ENCODE peak calls at places on chromosome 21, in four cellular contexts. E is HepG2, S is K562, J is H1. H is an unnamed sample.

GRCh38 chr21:35275776-35276175 is 226.7 kb upstream of the RUNX1 start:
- DNase-seq in S (no peak), J (no peak), E (no peak), H (no peak)

GRCh38 chr21:36087362-36088138 is 17.7 kb downstream of the CBR1 start:
- DNase-seq in E (no peak), J (no peak), S (peak; percentile 28), H (no peak)

GRCh38 chr21:14864211-14865021 is 200.4 kb downstream of the NRIP1 start:
- DNase-seq in J (peak; percentile 36), E (peak; percentile 94), S (peak; percentile 81), H (peak; percentile 77)

GRCh38 chr21:45386728-45387371 is 18.1 kb upstream of the COL18A1 start:
- DNase-seq in E (no peak), J (no peak), S (peak; percentile 53), H (no peak)

GRCh38 chr21:43925096-43925481 is 60.1 kb downstream of the AGPAT3 start:
- DNase-seq in S (no peak), E (no peak), J (no peak), H (no peak)

GRCh38 chr21:14603202-14603601 is 57.1 kb upstream of the SAMSN1 start:
- DNase-seq in J (no peak), E (no peak), S (peak; percentile 50), H (no peak)

GRCh38 chr21:25934771-25935224 is 200.0 kb downstream of the GABPA start:
- DNase-seq in E (peak; percentile 44), S (no peak), J (no peak), H (no peak)

GRCh38 chr21:17667256-17667655 is 54.6 kb upstream of the BTG3 start:
- DNase-seq in J (no peak), E (no peak), S (no peak), H (no peak)

GRCh38 chr21:25568230-25568629 is 39.1 kb downstream of the MRPL39 start:
- DNase-seq in S (no peak), E (no peak), J (no peak), H (no peak)

GRCh38 chr21:18369115-18369514 is 34.5 kb downstream of the TMPRSS15 start:
- DNase-seq in E (peak; percentile 2), S (no peak), J (no peak), H (no peak)

GRCh38 chr21:14600569-14601308 is 54.6 kb upstream of the SAMSN1 start:
- DNase-seq in J (no peak), S (peak; percentile 68), E (no peak), H (no peak)

GRCh38 chr21:32484706-32485380 is 72.3 kb downstream of the EVA1C start:
- DNase-seq in E (no peak), J (no peak), S (no peak), H (no peak)

GRCh38 chr21:16402752-16403151 is 673.0 kb downstream of the USP25 start:
- DNase-seq in J (no peak), S (no peak), E (no peak), H (no peak)

DNA sequence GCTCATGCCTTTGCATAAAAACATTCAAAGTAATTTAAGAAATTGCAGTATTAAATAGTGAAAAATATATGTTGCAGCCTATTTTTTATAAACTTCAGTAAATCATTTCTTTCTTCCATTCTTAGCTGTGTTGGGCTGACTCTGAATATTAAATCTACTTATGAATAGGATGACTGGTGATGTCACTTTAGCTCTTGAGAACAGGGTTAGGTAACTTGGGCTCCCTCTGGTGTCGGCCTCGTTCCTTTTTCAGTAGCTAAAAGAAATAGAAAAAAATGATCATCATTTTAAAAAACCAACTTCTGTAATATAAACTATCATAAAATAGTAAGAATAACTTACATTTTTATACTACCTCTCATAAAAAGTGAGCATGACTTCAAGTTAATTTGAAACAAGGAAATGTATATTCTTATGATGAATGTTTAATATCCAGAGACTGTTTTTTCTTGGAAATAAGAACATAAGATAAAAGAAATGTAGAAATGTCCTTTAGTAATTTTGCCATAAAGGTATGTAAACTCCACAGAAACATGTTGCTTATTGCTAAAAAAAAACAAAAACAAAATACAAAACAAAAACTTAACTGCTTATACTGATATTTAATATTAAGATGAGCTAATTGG is 26.8 kb upstream of the NCAM2 start:
- DNase-seq in E (peak; percentile 18), S (peak; percentile 59), J (peak; percentile 15), H (peak; percentile 59)
- TF ChIP-seq JUN in E (no peak), S (no peak), J (no peak), H (no peak)

DNA sequence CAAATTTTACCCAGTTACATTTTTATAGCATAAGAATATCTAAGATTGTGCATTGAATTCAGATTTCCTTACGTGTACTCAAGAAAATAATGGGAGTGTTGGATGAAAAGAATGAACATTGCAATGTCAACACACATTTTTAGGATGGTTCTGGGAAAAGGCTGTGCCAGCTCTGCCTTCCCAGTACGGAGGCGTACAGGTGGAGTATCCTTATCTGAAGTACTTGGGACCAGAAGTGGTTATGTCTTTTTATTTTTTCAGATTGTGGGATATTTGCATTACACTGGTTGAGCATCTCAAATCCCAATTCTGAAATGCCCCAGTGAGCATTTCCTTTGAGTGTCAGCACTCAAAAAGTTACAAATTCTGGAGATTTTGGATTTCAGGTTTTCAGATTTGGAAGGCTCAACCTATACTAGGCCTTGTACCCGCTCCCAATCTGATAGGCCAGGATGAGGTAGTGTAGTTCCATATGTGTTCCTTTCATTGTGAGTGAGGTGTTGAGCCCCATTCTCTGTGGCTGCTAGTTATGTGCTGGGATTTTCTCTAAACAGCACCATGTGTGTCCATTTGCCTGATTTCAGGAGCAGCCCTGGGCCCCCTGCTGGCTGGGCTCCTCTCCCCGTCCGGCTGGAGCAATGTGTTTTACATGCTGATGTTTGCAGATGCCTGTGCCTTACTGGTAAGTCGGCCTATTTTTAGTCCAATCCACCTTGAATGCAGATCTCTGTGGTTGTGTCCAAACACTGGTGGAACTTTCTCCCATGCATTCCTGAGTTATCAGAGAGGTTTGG is 60.8 kb downstream of the SLC37A1 start:
- DNase-seq in E (peak; percentile 33), J (no peak), S (peak; percentile 49), H (peak; percentile 14)
- TF ChIP-seq ATF3 in E (no peak), J (no peak), S (no peak), H (no peak)

DNA sequence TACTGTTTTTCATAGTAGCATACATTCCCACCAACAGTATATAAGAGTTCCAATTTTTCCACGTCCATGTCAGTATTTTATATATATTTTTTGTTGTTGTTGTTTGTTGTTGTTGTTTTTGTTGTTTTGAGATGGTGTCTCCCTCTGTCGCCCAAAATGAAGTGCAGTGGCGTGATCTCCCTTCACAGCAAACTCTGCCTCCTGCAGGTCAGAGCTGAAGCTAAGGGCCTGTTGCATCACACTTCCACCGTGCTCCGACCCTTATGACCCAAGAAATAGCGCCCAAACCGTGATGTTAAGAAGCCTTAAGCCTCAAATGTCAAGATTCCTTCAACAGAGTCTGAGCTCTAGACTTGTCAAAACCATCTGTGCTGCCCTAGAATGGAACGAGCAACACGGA is 2032.3 kb downstream of the MRPL39 start:
- DNase-seq in E (no peak), S (peak; percentile 1), J (peak; percentile 9), H (peak; percentile 52)
- TF ChIP-seq JUN in E (no peak), S (no peak), J (no peak), H (no peak)

DNA sequence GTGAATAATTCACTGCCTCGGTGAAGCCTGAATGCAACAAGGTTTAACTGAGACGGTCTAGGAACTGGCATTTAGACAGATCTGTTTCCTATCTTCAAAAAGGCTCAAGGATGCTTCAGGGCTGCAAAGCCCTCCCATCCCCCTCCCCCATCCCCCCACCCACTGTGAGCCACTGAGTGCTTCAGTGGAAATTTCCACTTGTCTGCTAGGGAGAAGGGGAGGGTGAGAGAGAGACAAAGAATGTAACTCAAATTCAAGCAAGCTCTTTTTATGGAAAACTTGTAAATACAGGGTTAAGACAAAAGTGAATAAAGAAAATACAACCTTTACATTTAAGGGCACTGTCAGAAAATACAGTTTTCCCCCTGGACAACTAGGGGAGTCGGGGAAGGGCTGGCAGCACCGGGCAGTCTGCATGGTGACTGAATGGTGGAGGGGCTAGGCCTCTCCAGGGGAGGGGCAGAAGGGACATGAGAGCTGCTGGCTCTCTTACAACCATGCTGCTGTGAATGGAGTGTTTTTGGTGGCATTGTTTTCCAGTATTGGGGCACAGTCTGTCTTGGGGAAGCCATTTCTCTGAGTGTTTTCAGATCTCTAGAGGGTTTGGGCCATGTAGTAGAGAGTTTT is 56.7 kb downstream of the MRPS6 start:
- DNase-seq in S (peak; percentile 33), J (no peak), E (peak; percentile 18), H (no peak)
- TF ChIP-seq ATF3 in S (no peak), J (no peak), E (no peak), H (no peak)

GRCh38 chr21:9735421-9735961 is 785.9 kb upstream of the TPTE start:
- DNase-seq in S (no peak), E (no peak), J (no peak), H (no peak)
- TF ChIP-seq JUN in S (no peak), E (no peak), J (no peak), H (no peak)

GRCh38 chr21:42664614-42665013 is 11.2 kb downstream of the PDE9A start:
- DNase-seq in S (no peak), J (no peak), E (no peak), H (no peak)
- TF ChIP-seq ATF3 in S (no peak), J (no peak), E (no peak), H (no peak)

GRCh38 chr21:37365657-37366487 is 701 bp upstream of the DYRK1A start:
- DNase-seq in E (peak; percentile 63), J (no peak), S (peak; percentile 81), H (peak; percentile 76)
- TF ChIP-seq JUN in E (no peak), J (no peak), S (no peak), H (no peak)

GRCh38 chr21:34027727-34028461 is 45.5 kb upstream of the MRPS6 start:
- DNase-seq in J (no peak), E (no peak), S (peak; percentile 51), H (no peak)
- TF ChIP-seq ATF3 in J (no peak), E (no peak), S (no peak), H (no peak)

GRCh38 chr21:28397040-28397439 is 595.6 kb downstream of the LTN1 start:
- DNase-seq in J (no peak), S (no peak), E (no peak), H (no peak)

GRCh38 chr21:28392436-28392835 is 600.2 kb downstream of the LTN1 start:
- DNase-seq in S (no peak), E (no peak), J (no peak), H (no peak)

GRCh38 chr21:28396421-28396820 is 596.3 kb downstream of the LTN1 start:
- DNase-seq in E (no peak), J (no peak), S (no peak), H (no peak)

GRCh38 chr21:28391938-28392337 is 600.7 kb downstream of the LTN1 start:
- DNase-seq in S (no peak), E (no peak), J (no peak), H (no peak)

DNA sequence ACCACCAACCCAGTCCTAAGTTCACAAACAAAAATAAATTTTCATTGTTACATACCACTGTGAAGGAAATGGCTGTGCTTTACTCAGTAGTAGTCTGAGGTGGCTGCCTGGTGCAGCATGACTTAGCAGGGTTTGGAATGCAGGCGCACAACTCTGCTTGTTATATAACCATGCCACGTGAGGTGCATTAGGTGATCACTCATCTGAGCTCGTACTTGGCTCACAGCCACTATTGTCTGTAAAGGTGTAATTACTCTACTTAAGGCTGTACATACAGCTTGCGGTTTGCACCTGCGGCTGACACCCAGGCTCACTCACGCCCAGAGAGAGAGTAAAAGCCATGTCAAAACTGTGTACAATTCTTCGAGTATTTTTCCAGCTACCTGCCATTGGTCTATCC is 599.4 kb downstream of the LTN1 start:
- DNase-seq in S (no peak), E (no peak), J (no peak), H (no peak)
- TF ChIP-seq JUN in S (no peak), E (no peak), J (no peak), H (no peak)

H was measured in WTC11.